ENCODE peak calls at places on chromosomes 6 and 20, in six cellular contexts. H is fibroblast of pulmonary artery, F is heart left ventricle, K is right lobe of liver, G is hepatocyte, I is pancreas. E is an unnamed sample.

GRCh38 chr20:21225215-21225947 is 77.8 kb upstream of the XRN2 start:
- DNase-seq in H (peak), F (no peak), K (no peak), G (no peak), I (no peak), E (no peak)

GRCh38 chr20:16272961-16273360 is 300.3 kb downstream of the KIF16B start:
- DNase-seq in H (no peak), F (no peak), K (no peak), G (no peak), I (no peak), E (no peak)

GRCh38 chr20:62056975-62057374 is 8.7 kb downstream of the TAF4 start:
- DNase-seq in H (no peak), F (no peak), K (no peak), G (no peak), I (no peak), E (no peak)

GRCh38 chr6:15304337-15305078 is 58.6 kb downstream of the JARID2 start:
- DNase-seq in H (no peak), F (no peak), K (no peak), G (no peak), I (no peak), E (no peak)

GRCh38 chr20:31675828-31676533 is 38.3 kb downstream of the COX4I2 start:
- DNase-seq in H (peak), F (no peak), K (no peak), G (no peak), I (no peak), E (no peak)

GRCh38 chr6:136503303-136503702 is 46.9 kb downstream of the MAP7 start:
- DNase-seq in H (no peak), F (no peak), K (no peak), G (no peak), I (no peak), E (no peak)

GRCh38 chr6:140285471-140285870 is 911.0 kb upstream of the CITED2 start:
- DNase-seq in H (no peak), F (no peak), K (no peak), G (no peak), I (no peak), E (no peak)

GRCh38 chr6:167664678-167665445 is 161.8 kb upstream of the AFDN start:
- DNase-seq in H (no peak), F (no peak), K (no peak), G (no peak), I (no peak), E (no peak)

GRCh38 chr6:96761794-96762193 is 75.5 kb downstream of the GPR63 start:
- DNase-seq in H (no peak), F (no peak), K (no peak), G (no peak), I (no peak), E (no peak)

GRCh38 chr6:96755096-96755495 is 82.2 kb downstream of the GPR63 start:
- DNase-seq in H (no peak), F (no peak), K (no peak), G (no peak), I (no peak), E (no peak)

GRCh38 chr6:96762599-96762998 is 74.7 kb downstream of the GPR63 start:
- DNase-seq in H (no peak), F (no peak), K (no peak), G (no peak), I (no peak), E (no peak)

GRCh38 chr6:96760153-96760687 is 77.1 kb downstream of the GPR63 start:
- DNase-seq in H (no peak), F (no peak), K (no peak), G (no peak), I (no peak), E (no peak)
- TF ChIP-seq CTCF in H (no peak), F (no peak), K (no peak), G (no peak), I (no peak), E (no peak)

DNA sequence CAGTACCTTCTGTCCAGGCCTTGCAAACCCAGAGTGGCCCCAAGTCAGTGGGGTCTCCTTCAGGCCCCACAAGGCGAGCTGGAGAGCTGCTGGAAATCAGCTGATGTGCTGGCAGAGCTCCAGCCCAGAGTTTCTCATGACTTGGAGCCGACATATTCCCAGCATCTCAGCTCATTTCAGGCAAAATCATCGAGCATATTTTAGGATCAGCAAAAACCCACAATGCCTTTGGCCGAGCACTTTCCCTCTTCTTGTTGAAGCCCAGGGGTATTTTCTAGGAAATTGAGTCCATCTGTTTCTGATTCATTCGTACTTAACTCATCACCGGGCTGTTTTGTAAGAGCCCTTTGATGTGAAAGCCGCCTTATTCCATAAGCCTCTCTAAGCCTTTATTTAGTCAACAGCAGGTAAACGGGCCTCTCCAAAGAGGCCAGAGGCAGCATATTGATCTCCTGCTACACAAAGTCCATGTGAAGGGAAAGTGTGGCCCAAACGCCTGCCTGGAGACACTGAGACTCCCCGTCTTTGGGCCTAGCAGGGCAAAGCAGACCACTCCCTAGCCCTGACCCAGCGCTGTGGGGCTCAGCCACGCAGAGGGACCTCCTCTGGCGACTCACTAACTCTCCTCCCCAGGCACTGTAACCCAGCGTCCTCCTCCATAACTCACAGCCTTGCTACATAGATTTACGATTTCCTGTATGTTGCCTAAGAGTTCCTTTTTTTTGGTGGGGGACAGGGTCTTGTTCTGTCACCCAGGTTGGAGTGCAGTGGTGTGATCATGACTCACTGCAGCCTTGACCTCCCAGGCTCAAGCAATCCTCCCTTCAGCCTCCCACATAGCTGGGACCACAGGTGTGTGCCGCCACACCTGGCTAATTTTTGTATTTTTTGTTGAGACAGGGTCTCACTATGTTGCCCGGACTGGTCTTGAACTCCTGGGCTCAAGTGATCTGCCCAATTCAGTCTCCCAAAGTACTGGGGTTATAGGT is 12.1 kb upstream of the C20orf203 start:
- DNase-seq in H (peak), F (peak), K (no peak), G (peak), I (no peak), E (peak)
- H3K4me3 ChIP-seq in H (no peak), F (no peak), K (no peak), G (no peak), I (no peak), E (no peak)

DNA sequence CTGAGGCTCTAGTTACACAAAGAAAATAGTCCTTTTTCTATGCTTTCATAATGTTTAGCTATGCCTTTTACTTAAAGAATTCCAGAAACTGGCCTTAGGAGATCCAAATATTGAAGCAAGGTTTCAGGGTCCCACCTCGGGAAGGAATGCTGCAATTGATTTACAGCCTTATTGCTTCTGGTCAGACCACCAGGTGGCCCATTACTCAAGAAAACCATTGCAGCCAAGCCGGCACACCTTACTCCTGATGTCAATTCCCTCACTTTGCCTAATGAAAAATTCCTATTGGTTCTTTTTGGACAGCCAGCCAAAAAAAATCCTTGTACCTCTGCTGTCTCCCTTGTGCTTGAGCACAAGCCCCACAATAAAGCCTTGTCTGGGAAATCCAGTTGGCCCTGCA is 173.9 kb downstream of the LMBRD1 start:
- DNase-seq in H (no peak), F (no peak), K (no peak), G (no peak), I (no peak), E (peak)
- TF ChIP-seq CTCF in H (no peak), F (no peak), K (no peak), G (no peak), I (no peak), E (no peak)

DNA sequence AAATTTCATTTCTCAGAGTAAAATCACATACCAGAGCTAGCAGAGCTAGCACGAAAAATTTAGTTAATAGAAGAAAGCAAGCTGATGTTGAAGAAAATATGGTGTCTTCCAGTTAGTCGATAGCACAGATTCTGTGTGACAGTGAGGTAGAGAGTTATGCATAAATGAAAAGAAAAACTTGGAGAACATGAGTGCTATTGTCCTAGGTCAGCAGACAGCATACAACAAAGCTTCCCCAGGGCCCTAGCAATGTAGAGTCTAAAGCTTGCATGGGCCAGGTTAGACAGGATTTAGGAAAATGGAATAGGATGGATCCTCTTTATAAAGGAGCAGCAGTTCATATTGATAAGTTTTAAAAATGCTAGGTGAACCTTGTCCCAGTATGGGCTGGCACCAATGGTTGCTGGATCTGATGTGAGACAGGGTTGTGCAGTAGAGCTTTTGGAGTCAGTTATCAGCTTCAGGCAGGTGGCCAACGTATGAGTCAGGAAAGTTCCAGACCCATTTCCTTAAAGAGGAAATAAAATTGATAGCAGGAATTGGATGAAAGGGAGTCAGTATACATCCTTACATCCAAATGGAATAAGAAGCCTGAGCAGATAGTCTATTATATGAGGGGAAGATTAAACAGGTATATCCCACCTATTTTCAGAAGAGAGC is 277.2 kb downstream of the FRK start:
- DNase-seq in H (peak), F (no peak), K (peak), G (no peak), I (no peak), E (no peak)
- H3K4me3 ChIP-seq in H (no peak), F (no peak), K (no peak), G (no peak), I (no peak), E (no peak)

GRCh38 chr6:6224933-6225486 is 95.5 kb downstream of the F13A1 start:
- DNase-seq in H (no peak), F (no peak), K (no peak), G (no peak), I (no peak), E (no peak)
- TF ChIP-seq CTCF in H (no peak), F (no peak), K (no peak), G (no peak), I (no peak), E (no peak)

DNA sequence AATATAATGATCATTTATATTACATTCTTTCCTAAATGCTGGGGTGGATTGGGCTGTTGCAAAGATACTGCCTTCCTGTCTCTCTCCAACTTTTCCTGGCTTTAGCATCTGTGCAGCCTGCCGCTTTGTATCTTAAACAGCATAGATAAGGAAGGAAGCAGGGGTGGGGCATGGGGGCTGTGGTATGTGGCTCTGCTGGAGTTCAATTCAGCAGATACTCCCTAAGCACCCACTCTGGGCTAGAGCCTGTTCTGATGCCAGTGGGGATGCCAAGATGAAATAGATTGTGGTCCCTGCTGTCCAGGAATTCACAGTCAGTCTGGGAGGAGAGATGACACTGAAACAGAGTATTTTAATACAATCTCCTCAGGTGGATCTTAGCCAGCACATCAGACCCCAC is 56.8 kb downstream of the EIF2S2 start:
- DNase-seq in H (no peak), F (no peak), K (no peak), G (no peak), I (no peak), E (peak)
- H3K4me3 ChIP-seq in H (no peak), F (no peak), K (no peak), G (no peak), I (no peak), E (no peak)

GRCh38 chr6:16764188-16764950 is 3.1 kb upstream of the ATXN1 start:
- DNase-seq in H (peak), F (no peak), K (no peak), G (peak), I (no peak), E (no peak)
- TF ChIP-seq CTCF in H (peak), F (no peak), K (peak), G (peak), I (no peak), E (peak)

GRCh38 chr6:43510827-43511163 is 649 bp upstream of the LRRC73 start:
- DNase-seq in H (no peak), F (no peak), K (no peak), G (no peak), I (no peak), E (no peak)

GRCh38 chr6:43508481-43509141 is 1.5 kb downstream of the LRRC73 start:
- DNase-seq in H (no peak), F (no peak), K (no peak), G (no peak), I (no peak), E (no peak)

GRCh38 chr6:43506667-43507471 is 3.3 kb downstream of the LRRC73 start:
- DNase-seq in H (peak), F (peak), K (peak), G (peak), I (peak), E (peak)

GRCh38 chr6:43509984-43510826 is at the start of gene LRRC73:
- DNase-seq in H (peak), F (peak), K (peak), G (peak), I (peak), E (peak)

GRCh38 chr6:43509142-43509983 is 783 bp downstream of the LRRC73 start:
- DNase-seq in H (no peak), F (no peak), K (peak), G (no peak), I (no peak), E (no peak)
- H3K4me3 ChIP-seq in H (peak), F (peak), K (peak), G (peak), I (peak), E (peak)

GRCh38 chr6:150767585-150768164 is 97.8 kb upstream of the MTHFD1L start:
- DNase-seq in H (peak), F (no peak), K (no peak), G (peak), I (no peak), E (no peak)

GRCh38 chr6:150767161-150767560 is 98.3 kb upstream of the MTHFD1L start:
- DNase-seq in H (no peak), F (no peak), K (no peak), G (no peak), I (no peak), E (no peak)

GRCh38 chr6:150773969-150774368 is 91.5 kb upstream of the MTHFD1L start:
- DNase-seq in H (no peak), F (no peak), K (no peak), G (no peak), I (no peak), E (no peak)

GRCh38 chr6:150766201-150766997 is 99.1 kb upstream of the MTHFD1L start:
- DNase-seq in H (peak), F (peak), K (no peak), G (no peak), I (no peak), E (no peak)

GRCh38 chr6:150770631-150771030 is 94.9 kb upstream of the MTHFD1L start:
- DNase-seq in H (no peak), F (no peak), K (no peak), G (peak), I (no peak), E (no peak)
- TF ChIP-seq CTCF in H (no peak), F (no peak), K (no peak), G (no peak), I (no peak), E (no peak)

DNA sequence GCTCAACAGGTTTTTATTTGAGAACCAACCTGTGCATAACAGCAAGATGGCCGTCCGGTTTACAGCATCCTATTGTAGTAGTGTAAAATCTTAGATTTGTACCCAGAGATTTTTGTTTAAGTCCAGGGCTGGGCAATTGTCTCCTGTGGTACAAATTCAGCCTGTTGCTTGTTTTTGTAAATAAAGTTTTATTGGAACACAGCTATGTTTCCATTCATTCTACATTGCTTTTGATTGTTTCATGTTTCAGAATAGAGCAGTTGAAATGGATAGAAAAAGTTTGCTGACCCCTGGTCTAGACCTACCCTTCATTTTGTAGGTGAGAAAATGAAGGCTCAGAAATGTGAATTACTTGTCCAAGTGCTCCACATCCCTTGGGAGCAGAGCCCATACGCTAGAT is 8.5 kb downstream of the SMPDL3A start:
- DNase-seq in H (no peak), F (no peak), K (no peak), G (no peak), I (no peak), E (no peak)
- H3K4me3 ChIP-seq in H (no peak), F (no peak), K (no peak), G (no peak), I (no peak), E (no peak)